ENCODE peak calls at places on chromosomes 2 and 18, in nine cellular contexts. W is tibial artery, J is heart left ventricle, M is MM.1S, D is heart right ventricle, U is Caco-2, S is pancreas, P is stomach, N is K562. E is an unnamed sample.

GRCh38 chr18:37452015-37452414 is 113.6 kb downstream of the CELF4 start:
- DNase-seq in J (no peak), W (no peak), N (no peak), M (no peak), P (no peak), U (no peak), S (no peak), D (no peak), E (no peak)

GRCh38 chr2:215615829-215616226 is 180.0 kb upstream of the FN1 start:
- DNase-seq in P (no peak), J (no peak), W (no peak), U (no peak), N (no peak), D (no peak), S (no peak), M (no peak), E (no peak)

GRCh38 chr2:104845552-104845931 is 8.4 kb upstream of the POU3F3 start:
- DNase-seq in S (no peak), N (no peak), U (no peak), M (no peak), J (no peak), D (no peak), P (no peak), W (no peak), E (no peak)

GRCh38 chr2:241728627-241729026 is 5.8 kb upstream of the D2HGDH start:
- DNase-seq in U (no peak), W (no peak), J (peak; percentile 76), D (peak; percentile 71), M (no peak), S (no peak), P (no peak), N (no peak), E (peak; percentile 94)

GRCh38 chr2:20074001-20074648 is 22.7 kb upstream of the LAPTM4A start:
- DNase-seq in U (no peak), S (no peak), M (no peak), J (peak; percentile 44), W (no peak), D (peak; percentile 46), N (no peak), P (peak; percentile 72), E (peak; percentile 63)

GRCh38 chr18:3478262-3478978 is 28.4 kb downstream of the TGIF1 start:
- DNase-seq in M (no peak), S (no peak), N (no peak), U (no peak), J (no peak), D (no peak), P (no peak), W (no peak), E (no peak)

GRCh38 chr2:156679820-156680219 is 243.6 kb downstream of the GPD2 start:
- DNase-seq in W (no peak), D (no peak), U (no peak), S (no peak), P (no peak), J (no peak), M (no peak), N (no peak), E (no peak)

GRCh38 chr2:20567159-20567925 is 83.6 kb downstream of the HS1BP3 start:
- DNase-seq in S (no peak), D (no peak), M (no peak), U (peak; percentile 38), J (no peak), P (no peak), N (no peak), W (peak; percentile 56), E (no peak)

GRCh38 chr2:73822991-73823390 is 5.8 kb upstream of the STAMBP start:
- DNase-seq in J (no peak), W (no peak), S (no peak), M (no peak), P (no peak), D (no peak), N (no peak), U (no peak), E (no peak)

GRCh38 chr2:73822276-73822675 is 6.5 kb upstream of the STAMBP start:
- DNase-seq in S (no peak), P (no peak), N (no peak), D (no peak), W (no peak), J (no peak), M (peak; percentile 60), U (no peak), E (no peak)

GRCh38 chr2:73823416-73823815 is 5.3 kb upstream of the STAMBP start:
- DNase-seq in P (no peak), N (no peak), D (no peak), S (no peak), M (no peak), J (no peak), U (no peak), W (no peak), E (no peak)

GRCh38 chr2:73821669-73822068 is 7.1 kb upstream of the STAMBP start:
- DNase-seq in P (no peak), N (no peak), W (no peak), U (no peak), J (no peak), D (no peak), S (no peak), M (no peak), E (no peak)

DNA sequence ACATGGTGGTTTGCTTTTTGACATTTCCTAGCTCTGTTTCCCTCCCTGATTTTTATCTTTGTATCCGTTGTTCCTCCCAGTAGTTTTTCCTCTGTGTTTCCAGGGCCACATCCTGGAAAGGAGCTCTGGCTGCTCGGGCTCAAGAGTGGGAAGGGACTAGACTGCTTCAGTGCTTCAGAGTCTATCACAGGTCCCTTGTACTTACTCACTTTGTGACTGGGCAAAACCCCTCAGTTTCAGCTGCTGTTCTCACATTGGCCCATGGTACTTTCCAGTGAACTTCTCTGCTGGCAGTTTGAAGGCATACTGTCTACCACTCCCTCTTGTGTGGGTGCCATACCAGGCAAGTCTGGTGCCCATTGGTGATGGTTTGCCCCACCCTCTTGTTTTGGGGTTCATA is 7.5 kb upstream of the STAMBP start:
- DNase-seq in S (no peak), M (no peak), U (no peak), J (no peak), W (no peak), D (no peak), P (no peak), N (no peak), E (no peak)
- H3K4me1 ChIP-seq in S (no peaks in the 10 kb centered on the region), M (peaks cover 17% of the 10 kb centered on the region), U (peaks cover 3% of the 10 kb centered on the region), J (no peaks in the 10 kb centered on the region), W (no peaks in the 10 kb centered on the region), D (no peaks in the 10 kb centered on the region), P (no peaks in the 10 kb centered on the region), N (peaks cover 4% of the 10 kb centered on the region), E (no peaks in the 10 kb centered on the region)

GRCh38 chr2:821546-821945 is 129.1 kb upstream of the SNTG2 start:
- DNase-seq in J (no peak), U (no peak), N (no peak), D (no peak), S (no peak), M (no peak), P (no peak), W (no peak), E (no peak)

GRCh38 chr2:819121-819520 is 131.5 kb upstream of the SNTG2 start:
- DNase-seq in N (no peak), S (no peak), M (no peak), J (no peak), P (no peak), U (no peak), W (no peak), D (no peak), E (no peak)

GRCh38 chr2:818233-818632 is 132.4 kb upstream of the SNTG2 start:
- DNase-seq in W (no peak), P (no peak), D (no peak), S (no peak), J (no peak), U (no peak), N (no peak), M (no peak), E (no peak)

GRCh38 chr2:817616-818015 is 133.0 kb upstream of the SNTG2 start:
- DNase-seq in P (no peak), M (no peak), J (no peak), W (no peak), U (no peak), D (no peak), N (no peak), S (no peak), E (no peak)

GRCh38 chr2:816278-816677 is 134.4 kb upstream of the SNTG2 start:
- DNase-seq in J (no peak), W (no peak), N (no peak), P (no peak), S (no peak), U (no peak), D (no peak), M (no peak), E (no peak)
- H3K9me3 ChIP-seq in J (no peaks in the 10 kb centered on the region), W (no peaks in the 10 kb centered on the region), N (no peaks in the 10 kb centered on the region), P (no peaks in the 10 kb centered on the region), S (no peaks in the 10 kb centered on the region), U (no peaks in the 10 kb centered on the region), D (no peaks in the 10 kb centered on the region), M (no peaks in the 10 kb centered on the region), E (no peaks in the 10 kb centered on the region)

DNA sequence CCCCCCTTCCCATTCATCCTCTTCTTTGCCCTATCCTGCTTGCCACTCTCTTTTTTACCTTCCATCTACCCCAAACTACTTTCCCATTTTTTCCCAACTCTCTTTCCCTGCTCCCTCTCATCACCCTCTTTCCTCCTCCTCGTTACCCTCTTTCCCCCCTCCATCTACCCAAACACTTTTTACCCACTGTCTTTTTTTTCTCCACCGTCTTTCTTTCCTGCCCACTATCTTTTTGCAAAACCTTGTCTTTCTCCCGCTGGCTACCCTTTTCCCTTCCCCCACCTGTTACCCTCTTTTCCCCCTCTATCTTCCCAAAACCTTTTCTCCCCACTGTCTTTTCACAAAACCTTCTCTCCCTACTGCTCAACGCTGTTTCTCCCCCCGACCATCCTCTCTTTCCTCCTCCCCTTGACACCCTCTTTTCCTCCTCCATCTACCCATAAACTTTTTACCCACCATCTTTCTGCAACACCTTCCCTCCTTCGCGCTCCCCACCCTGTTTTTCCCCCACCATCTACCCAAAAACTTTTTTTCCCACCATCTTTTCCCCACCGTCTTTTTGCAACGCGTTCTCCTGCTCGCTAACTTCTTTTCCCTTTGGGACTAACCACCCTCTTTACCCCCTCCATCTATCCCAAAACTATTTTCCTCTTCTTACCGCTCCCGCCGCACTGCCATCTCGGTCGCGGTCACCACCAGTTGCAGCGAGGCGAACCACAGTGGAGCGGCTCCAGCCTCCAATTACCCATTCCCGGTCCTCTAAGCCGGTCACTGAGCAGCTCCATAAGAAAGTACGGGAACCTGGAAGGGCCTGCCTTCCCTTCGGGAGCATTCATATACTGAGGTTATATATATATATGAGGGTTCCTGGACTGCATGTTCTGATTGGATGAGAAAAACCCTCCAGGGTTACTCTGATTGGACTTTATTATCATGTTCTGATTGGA is 15.0 kb downstream of the CCDC74A start:
- DNase-seq in M (no peak), S (no peak), N (no peak), P (no peak), D (no peak), U (no peak), J (no peak), W (no peak), E (no peak)
- H3K4me3 ChIP-seq in M (no peak overlapping the region), S (no peak overlapping the region), N (peak overlapping the region; percentile 26), P (no peak overlapping the region), D (no peak overlapping the region), U (no peak overlapping the region), J (no peak overlapping the region), W (no peak overlapping the region), E (no peak overlapping the region)

DNA sequence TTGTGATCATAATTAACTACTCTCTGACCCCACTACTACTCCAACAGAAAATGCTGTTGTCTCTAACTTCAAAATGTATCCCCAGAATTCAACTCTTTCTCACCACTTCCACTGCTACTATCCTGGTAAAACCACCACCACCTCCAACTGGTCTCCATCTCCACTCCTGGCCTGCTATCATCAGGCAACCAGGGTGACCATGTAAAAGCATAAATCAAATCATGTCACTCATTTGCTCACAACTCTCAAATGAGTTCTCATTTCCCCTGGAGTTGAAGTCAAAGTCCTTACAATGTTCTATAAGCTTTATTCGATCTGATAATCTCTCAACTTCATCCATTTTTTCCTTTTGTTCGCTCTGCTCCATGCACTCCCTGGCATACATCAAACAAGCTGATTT is 24.6 kb downstream of the CUL3 start:
- DNase-seq in U (no peak), M (no peak), P (no peak), J (no peak), D (no peak), S (no peak), N (no peak), W (no peak), E (no peak)
- H3K4me1 ChIP-seq in U (no peaks in the 10 kb centered on the region), M (no peaks in the 10 kb centered on the region), P (peaks cover 16% of the 10 kb centered on the region), J (peaks cover 19% of the 10 kb centered on the region), D (peaks cover 41% of the 10 kb centered on the region), S (peaks cover 8% of the 10 kb centered on the region), N (no peaks in the 10 kb centered on the region), W (peaks cover 21% of the 10 kb centered on the region), E (peaks cover 12% of the 10 kb centered on the region)

E was measured in right cardiac atrium.